ENCODE peak calls at places on chromosome 11, in nine cellular contexts. W is breast epithelium, P is gastrocnemius medialis, Q is neuronal stem cell, I is hepatocyte, G is heart right ventricle, N is foreskin fibroblast, D is mucosa of descending colon, T is fibroblast of the aortic adventitia. S is an unnamed sample.

GRCh38 chr11:132245558-132246385 is 875.4 kb downstream of the NTM start:
- DNase-seq in W (no peak), P (no peak), Q (no peak), I (no peak), G (no peak), N (no peak), D (no peak), T (no peak), S (no peak)

GRCh38 chr11:125371451-125371935 is 124.6 kb downstream of the FEZ1 start:
- DNase-seq in W (no peak), P (no peak), Q (peak; percentile 79), I (peak; percentile 39), G (no peak), N (no peak), D (no peak), T (no peak), S (no peak)

GRCh38 chr11:2517386-2518064 is 72.7 kb downstream of the KCNQ1 start:
- DNase-seq in W (peak; percentile 8), P (peak; percentile 1), Q (no peak), I (no peak), G (no peak), N (no peak), D (peak; percentile 37), T (no peak), S (no peak)

GRCh38 chr11:122157540-122158173 is 41.6 kb upstream of the BLID start:
- DNase-seq in W (no peak), P (no peak), Q (no peak), I (no peak), G (no peak), N (no peak), D (no peak), T (no peak), S (no peak)

GRCh38 chr11:106552694-106553203 is 465.5 kb downstream of the GUCY1A2 start:
- DNase-seq in W (no peak), P (no peak), Q (no peak), I (no peak), G (no peak), N (no peak), D (no peak), T (no peak), S (no peak)

GRCh38 chr11:18011633-18012313 is 1.1 kb downstream of the SERGEF start:
- DNase-seq in W (no peak), P (no peak), Q (no peak), I (no peak), G (no peak), N (no peak), D (peak; percentile 47), T (peak; percentile 3), S (no peak)

GRCh38 chr11:6405039-6405667 is 13.7 kb downstream of the APBB1 start:
- DNase-seq in W (no peak), P (no peak), Q (peak; percentile 75), I (peak; percentile 50), G (no peak), N (peak; percentile 32), D (no peak), T (no peak), S (no peak)

GRCh38 chr11:57778318-57779037 is 16.9 kb downstream of the CTNND1 start:
- DNase-seq in W (peak; percentile 89), P (peak; percentile 28), Q (peak; percentile 87), I (peak; percentile 93), G (peak; percentile 96), N (peak; percentile 95), D (peak; percentile 89), T (peak; percentile 97), S (peak; percentile 96)

GRCh38 chr11:46736146-46736545 is 17.1 kb downstream of the F2 start:
- DNase-seq in W (no peak), P (no peak), Q (no peak), I (no peak), G (no peak), N (no peak), D (no peak), T (no peak), S (no peak)

GRCh38 chr11:34263462-34264186 is 94.2 kb downstream of the ABTB2 start:
- DNase-seq in W (peak; percentile 70), P (peak; percentile 68), Q (no peak), I (peak; percentile 82), G (peak; percentile 41), N (peak; percentile 77), D (peak; percentile 76), T (peak; percentile 84), S (peak; percentile 37)

GRCh38 chr11:12087075-12087775 is 23.2 kb upstream of the MICAL2 start:
- DNase-seq in W (no peak), P (no peak), Q (no peak), I (no peak), G (no peak), N (peak; percentile 90), D (peak; percentile 79), T (peak; percentile 79), S (no peak)

GRCh38 chr11:126544311-126545056 is 189.0 kb downstream of the ST3GAL4 start:
- DNase-seq in W (peak; percentile 72), P (no peak), Q (peak; percentile 79), I (peak; percentile 73), G (no peak), N (peak; percentile 66), D (no peak), T (peak; percentile 27), S (no peak)

GRCh38 chr11:20261526-20261925 is 101.3 kb upstream of the DBX1 start:
- DNase-seq in W (no peak), P (no peak), Q (no peak), I (no peak), G (no peak), N (no peak), D (no peak), T (peak; percentile 8), S (no peak)

GRCh38 chr11:130706572-130706971 is 209.7 kb downstream of the SNX19 start:
- DNase-seq in W (no peak), P (no peak), Q (no peak), I (no peak), G (no peak), N (no peak), D (no peak), T (peak; percentile 42), S (no peak)

GRCh38 chr11:72844356-72844755 is 30.1 kb downstream of the ATG16L2 start:
- DNase-seq in W (no peak), P (no peak), Q (no peak), I (peak; percentile 63), G (peak; percentile 62), N (peak; percentile 86), D (no peak), T (no peak), S (peak; percentile 55)

GRCh38 chr11:20565236-20565635 is 34.2 kb upstream of the SLC6A5 start:
- DNase-seq in W (no peak), P (no peak), Q (no peak), I (no peak), G (no peak), N (no peak), D (no peak), T (no peak), S (no peak)

GRCh38 chr11:2204361-2205213 is 33.0 kb upstream of the TH start:
- DNase-seq in W (no peak), P (no peak), Q (no peak), I (no peak), G (no peak), N (no peak), D (peak; percentile 49), T (no peak), S (no peak)

DNA sequence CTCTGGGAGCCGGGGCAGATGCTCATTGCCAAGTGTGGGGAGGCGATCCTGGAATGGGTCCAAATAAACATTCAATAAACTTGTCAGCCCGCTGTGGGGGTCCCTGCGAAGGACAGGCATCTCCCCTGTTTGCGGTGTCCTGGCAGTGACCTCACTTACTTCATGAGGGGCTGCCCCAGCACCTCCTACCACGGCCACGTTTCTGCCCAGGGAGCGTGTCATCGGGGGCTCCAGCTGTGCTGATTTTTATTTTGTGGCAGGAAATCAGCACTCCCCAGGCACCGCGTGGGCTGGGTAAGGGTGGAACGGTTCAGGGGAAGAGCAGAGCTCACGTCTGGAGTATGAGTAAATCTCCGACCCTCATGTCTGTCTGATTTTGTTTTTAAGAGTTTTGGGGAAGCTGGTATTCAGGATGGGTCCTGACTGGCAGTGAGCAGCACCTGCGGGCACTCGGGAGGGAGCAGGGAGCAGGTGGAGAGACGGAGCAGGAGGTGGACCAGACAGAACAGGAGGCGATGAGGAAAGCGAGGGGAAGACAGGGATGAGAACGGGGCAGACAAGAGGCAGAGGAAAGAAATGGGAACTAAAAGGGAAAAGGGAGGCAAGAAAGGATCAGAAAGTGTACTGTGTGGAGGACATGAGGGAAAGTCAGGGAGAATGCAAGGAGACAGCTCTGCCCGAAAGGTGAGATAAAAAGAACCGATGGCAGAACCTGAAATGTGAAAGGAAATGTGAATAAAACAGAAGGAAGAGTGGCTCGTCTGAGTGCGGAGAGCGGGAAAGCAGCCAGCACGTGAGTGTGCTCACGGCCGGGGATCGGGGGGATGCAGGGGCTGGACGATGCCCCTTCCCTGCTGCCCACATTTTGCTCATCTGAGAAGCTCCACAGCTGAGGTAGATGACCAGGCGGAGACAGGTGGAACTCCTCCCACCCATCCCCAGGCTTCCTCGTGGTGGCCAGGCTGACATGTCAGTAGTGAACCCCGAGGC is 494.2 kb upstream of the B3GAT1 start:
- DNase-seq in W (no peak), P (no peak), Q (no peak), I (no peak), G (no peak), N (no peak), D (no peak), T (no peak), S (no peak)
- H3K4me3 ChIP-seq in W (no peak overlapping the region), P (no peak overlapping the region), Q (no peak overlapping the region), I (no peak overlapping the region), G (no peak overlapping the region), N (no peak overlapping the region), D (no peak overlapping the region), T (no peak overlapping the region), S (no peak overlapping the region)

DNA sequence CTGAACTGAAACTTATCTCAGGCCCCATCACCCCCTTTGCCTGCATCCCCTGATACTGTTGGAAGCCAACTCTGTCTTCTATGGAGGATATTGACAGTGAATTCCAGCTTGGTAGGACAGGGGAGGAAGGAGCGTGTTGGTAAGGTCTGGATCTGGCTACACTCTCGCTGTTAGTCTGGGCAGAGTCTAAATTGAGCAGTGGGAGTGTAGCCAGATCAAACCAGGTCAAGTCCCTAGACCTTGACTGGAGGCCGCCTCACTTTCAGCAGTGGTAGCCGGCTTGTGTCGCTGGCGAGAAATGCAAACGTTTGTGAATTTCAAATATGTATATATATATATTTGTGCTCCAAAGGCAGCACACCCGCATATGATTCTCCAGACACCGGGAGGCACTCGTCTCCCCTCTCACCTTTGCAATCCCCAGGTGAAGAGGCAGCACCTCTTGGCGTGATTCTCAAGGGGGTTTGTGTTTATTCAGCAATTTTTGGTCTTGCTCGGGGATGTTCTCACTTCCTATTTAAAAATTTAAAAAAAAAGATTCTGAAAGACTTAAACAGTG is 26.7 kb downstream of the DHCR7 start:
- DNase-seq in W (no peak), P (no peak), Q (no peak), I (no peak), G (no peak), N (no peak), D (no peak), T (no peak), S (no peak)
- H3K4me3 ChIP-seq in W (no peak overlapping the region), P (no peak overlapping the region), Q (no peak overlapping the region), I (no peak overlapping the region), G (no peak overlapping the region), N (no peak overlapping the region), D (no peak overlapping the region), T (no peak overlapping the region), S (no peak overlapping the region)

GRCh38 chr11:120511804-120512726 is 517 bp downstream of the GRIK4 start:
- DNase-seq in W (no peak), P (no peak), Q (no peak), I (no peak), G (no peak), N (no peak), D (no peak), T (no peak), S (no peak)
- H3K4me3 ChIP-seq in W (no peak overlapping the region), P (no peak overlapping the region), Q (peak overlapping the region; percentile 81), I (no peak overlapping the region), G (peak overlapping the region; percentile 8), N (peak overlapping the region; percentile 29), D (no peak overlapping the region), T (no peak overlapping the region), S (peak overlapping the region; percentile 20)

GRCh38 chr11:59779487-59779886 is 24.3 kb downstream of the STX3 start:
- DNase-seq in W (no peak), P (no peak), Q (no peak), I (no peak), G (no peak), N (no peak), D (no peak), T (no peak), S (no peak)
- H3K4me3 ChIP-seq in W (no peak overlapping the region), P (no peak overlapping the region), Q (no peak overlapping the region), I (no peak overlapping the region), G (no peak overlapping the region), N (no peak overlapping the region), D (no peak overlapping the region), T (no peak overlapping the region), S (no peak overlapping the region)

S was measured in skeletal muscle cell.